ENCODE peak calls at places on chromosomes 4 and X, in eight cellular contexts. One of them, this sample, is unnamed.

GRCh38 chrX:105150557-105150956 is 69.9 kb downstream of the TEX13A start:
- DNase-seq in HFF-Myc: no peak
- DNase-seq in lower lobe of right lung: no peak
- DNase-seq in tibial nerve: no peak
- DNase-seq in spleen: no peak
- DNase-seq in GM23248: no peak
- DNase-seq in right lobe of liver: no peak
- DNase-seq in trophoblast cell: no peak
- DNase-seq in this sample: no peak

GRCh38 chr4:5883916-5884315 is 9.0 kb downstream of the CRMP1 start:
- DNase-seq in HFF-Myc: no peak
- DNase-seq in lower lobe of right lung: no peak
- DNase-seq in tibial nerve: no peak
- DNase-seq in spleen: no peak
- DNase-seq in GM23248: peak; percentile 7
- DNase-seq in right lobe of liver: no peak
- DNase-seq in trophoblast cell: no peak
- DNase-seq in this sample: no peak

GRCh38 chrX:19133784-19134183 is 11.5 kb upstream of the ADGRG2 start:
- DNase-seq in HFF-Myc: no peak
- DNase-seq in lower lobe of right lung: no peak
- DNase-seq in tibial nerve: no peak
- DNase-seq in spleen: no peak
- DNase-seq in GM23248: no peak
- DNase-seq in right lobe of liver: no peak
- DNase-seq in trophoblast cell: no peak
- DNase-seq in this sample: no peak

GRCh38 chrX:154142950-154143745 is 895 bp upstream of the OPN1LW start:
- DNase-seq in HFF-Myc: no peak
- DNase-seq in lower lobe of right lung: no peak
- DNase-seq in tibial nerve: no peak
- DNase-seq in spleen: peak; percentile 63
- DNase-seq in GM23248: no peak
- DNase-seq in right lobe of liver: peak; percentile 24
- DNase-seq in trophoblast cell: no peak
- DNase-seq in this sample: no peak

GRCh38 chr4:7210818-7211217 is 18.5 kb downstream of the SORCS2 start:
- DNase-seq in HFF-Myc: no peak
- DNase-seq in lower lobe of right lung: no peak
- DNase-seq in tibial nerve: no peak
- DNase-seq in spleen: no peak
- DNase-seq in GM23248: peak; percentile 96
- DNase-seq in right lobe of liver: no peak
- DNase-seq in trophoblast cell: peak; percentile 61
- DNase-seq in this sample: peak; percentile 81

GRCh38 chr4:112897548-112897947 is 151.9 kb upstream of the ANK2 start:
- DNase-seq in HFF-Myc: no peak
- DNase-seq in lower lobe of right lung: no peak
- DNase-seq in tibial nerve: no peak
- DNase-seq in spleen: no peak
- DNase-seq in GM23248: no peak
- DNase-seq in right lobe of liver: no peak
- DNase-seq in trophoblast cell: no peak
- DNase-seq in this sample: no peak

GRCh38 chr4:73599182-73599581 is 21.1 kb downstream of the RASSF6 start:
- DNase-seq in HFF-Myc: peak; percentile 60
- DNase-seq in lower lobe of right lung: no peak
- DNase-seq in tibial nerve: no peak
- DNase-seq in spleen: no peak
- DNase-seq in GM23248: peak; percentile 31
- DNase-seq in right lobe of liver: no peak
- DNase-seq in trophoblast cell: peak; percentile 89
- DNase-seq in this sample: peak; percentile 74

GRCh38 chr4:108834787-108835384 is 72.0 kb upstream of the ETNPPL start:
- DNase-seq in HFF-Myc: peak; percentile 27
- DNase-seq in lower lobe of right lung: no peak
- DNase-seq in tibial nerve: no peak
- DNase-seq in spleen: no peak
- DNase-seq in GM23248: peak; percentile 85
- DNase-seq in right lobe of liver: no peak
- DNase-seq in trophoblast cell: peak; percentile 59
- DNase-seq in this sample: peak; percentile 67

GRCh38 chrX:109760241-109760921 is 27.3 kb upstream of the ACSL4 start:
- DNase-seq in HFF-Myc: no peak
- DNase-seq in lower lobe of right lung: no peak
- DNase-seq in tibial nerve: no peak
- DNase-seq in spleen: no peak
- DNase-seq in GM23248: no peak
- DNase-seq in right lobe of liver: no peak
- DNase-seq in trophoblast cell: peak; percentile 20
- DNase-seq in this sample: peak; percentile 5

GRCh38 chrX:41452972-41453371 is 5.8 kb downstream of the NYX start:
- DNase-seq in HFF-Myc: no peak
- DNase-seq in lower lobe of right lung: no peak
- DNase-seq in tibial nerve: no peak
- DNase-seq in spleen: peak; percentile 28
- DNase-seq in GM23248: peak; percentile 47
- DNase-seq in right lobe of liver: no peak
- DNase-seq in trophoblast cell: peak; percentile 86
- DNase-seq in this sample: peak; percentile 70

GRCh38 chr4:185238261-185238681 is 28.9 kb downstream of the SNX25 start:
- DNase-seq in HFF-Myc: no peak
- DNase-seq in lower lobe of right lung: no peak
- DNase-seq in tibial nerve: no peak
- DNase-seq in spleen: no peak
- DNase-seq in GM23248: peak; percentile 88
- DNase-seq in right lobe of liver: no peak
- DNase-seq in trophoblast cell: peak; percentile 76
- DNase-seq in this sample: peak; percentile 70

GRCh38 chr4:6469898-6470501 is 2.4 kb downstream of the PPP2R2C start:
- DNase-seq in HFF-Myc: no peak
- DNase-seq in lower lobe of right lung: no peak
- DNase-seq in tibial nerve: no peak
- DNase-seq in spleen: peak; percentile 44
- DNase-seq in GM23248: no peak
- DNase-seq in right lobe of liver: peak; percentile 26
- DNase-seq in trophoblast cell: no peak
- DNase-seq in this sample: no peak

GRCh38 chr4:166012129-166013078 is 139.4 kb downstream of the TLL1 start:
- DNase-seq in HFF-Myc: no peak
- DNase-seq in lower lobe of right lung: no peak
- DNase-seq in tibial nerve: no peak
- DNase-seq in spleen: no peak
- DNase-seq in GM23248: no peak
- DNase-seq in right lobe of liver: no peak
- DNase-seq in trophoblast cell: no peak
- DNase-seq in this sample: peak; percentile 7

GRCh38 chr4:100114909-100115308 is 75.4 kb downstream of the DDIT4L start:
- DNase-seq in HFF-Myc: no peak
- DNase-seq in lower lobe of right lung: no peak
- DNase-seq in tibial nerve: no peak
- DNase-seq in spleen: no peak
- DNase-seq in GM23248: no peak
- DNase-seq in right lobe of liver: no peak
- DNase-seq in trophoblast cell: no peak
- DNase-seq in this sample: no peak
- H3K4me3 ChIP-seq in HFF-Myc: no peak overlapping the region
- H3K4me3 ChIP-seq in lower lobe of right lung: no peak overlapping the region
- H3K4me3 ChIP-seq in tibial nerve: no peak overlapping the region
- H3K4me3 ChIP-seq in spleen: no peak overlapping the region
- H3K4me3 ChIP-seq in GM23248: no peak overlapping the region
- H3K4me3 ChIP-seq in right lobe of liver: no peak overlapping the region
- H3K4me3 ChIP-seq in trophoblast cell: no peak overlapping the region
- H3K4me3 ChIP-seq in this sample: no peak overlapping the region

DNA sequence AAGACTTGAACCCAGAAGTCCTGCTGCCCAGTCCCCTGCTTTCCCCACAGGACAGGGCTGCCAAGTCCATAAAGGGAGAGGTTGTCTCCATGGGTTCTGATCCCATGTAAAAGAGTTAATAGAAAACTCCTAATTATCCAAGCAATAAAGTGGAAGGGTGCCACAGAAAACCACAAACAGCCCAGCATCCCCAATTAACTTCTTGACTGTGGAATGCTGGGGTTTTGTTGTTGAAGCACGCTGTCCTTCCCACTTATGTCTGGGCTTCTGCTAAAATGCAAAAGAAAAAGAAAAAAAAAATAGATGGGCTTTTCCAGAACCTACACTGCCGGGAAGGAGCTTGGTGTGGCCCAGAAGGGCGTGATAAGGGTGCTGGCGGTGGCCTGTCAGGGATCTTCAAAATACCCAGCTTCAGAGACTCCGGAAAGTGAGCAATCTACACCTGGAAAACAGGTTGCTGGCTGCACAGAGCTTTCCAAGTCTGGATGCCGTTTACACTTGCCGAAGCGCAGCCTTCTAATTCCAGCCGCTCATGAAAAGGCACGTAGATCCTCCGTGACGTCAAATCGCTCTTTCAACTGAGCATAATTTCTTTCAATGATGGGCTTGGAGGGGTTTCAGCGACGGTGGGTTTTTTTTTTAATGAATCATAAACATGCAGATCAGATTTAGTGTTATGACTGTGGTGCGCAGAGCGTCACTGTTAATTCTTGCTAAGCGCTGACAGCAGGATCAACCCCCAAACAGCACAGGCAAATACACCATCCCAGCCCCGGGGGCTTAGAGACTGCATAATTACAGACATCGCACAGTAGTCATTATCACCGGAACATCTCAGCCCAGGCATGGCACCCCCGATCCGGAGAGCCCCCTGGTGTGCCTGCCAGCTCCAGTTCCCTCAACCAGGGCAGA is 197.6 kb downstream of the BCOR start:
- DNase-seq in HFF-Myc: no peak
- DNase-seq in lower lobe of right lung: no peak
- DNase-seq in tibial nerve: no peak
- DNase-seq in spleen: no peak
- DNase-seq in GM23248: no peak
- DNase-seq in right lobe of liver: no peak
- DNase-seq in trophoblast cell: peak; percentile 71
- DNase-seq in this sample: no peak
- H3K4me3 ChIP-seq in HFF-Myc: no peak overlapping the region
- H3K4me3 ChIP-seq in lower lobe of right lung: no peak overlapping the region
- H3K4me3 ChIP-seq in tibial nerve: no peak overlapping the region
- H3K4me3 ChIP-seq in spleen: no peak overlapping the region
- H3K4me3 ChIP-seq in GM23248: no peak overlapping the region
- H3K4me3 ChIP-seq in right lobe of liver: no peak overlapping the region
- H3K4me3 ChIP-seq in trophoblast cell: no peak overlapping the region
- H3K4me3 ChIP-seq in this sample: no peak overlapping the region

GRCh38 chr4:182699825-182700224 is 217.4 kb downstream of the DCTD start:
- DNase-seq in HFF-Myc: no peak
- DNase-seq in lower lobe of right lung: no peak
- DNase-seq in tibial nerve: no peak
- DNase-seq in spleen: no peak
- DNase-seq in GM23248: no peak
- DNase-seq in right lobe of liver: no peak
- DNase-seq in trophoblast cell: no peak
- DNase-seq in this sample: no peak

GRCh38 chr4:182705389-182705788 is 211.8 kb downstream of the DCTD start:
- DNase-seq in HFF-Myc: no peak
- DNase-seq in lower lobe of right lung: no peak
- DNase-seq in tibial nerve: no peak
- DNase-seq in spleen: no peak
- DNase-seq in GM23248: no peak
- DNase-seq in right lobe of liver: no peak
- DNase-seq in trophoblast cell: no peak
- DNase-seq in this sample: no peak

DNA sequence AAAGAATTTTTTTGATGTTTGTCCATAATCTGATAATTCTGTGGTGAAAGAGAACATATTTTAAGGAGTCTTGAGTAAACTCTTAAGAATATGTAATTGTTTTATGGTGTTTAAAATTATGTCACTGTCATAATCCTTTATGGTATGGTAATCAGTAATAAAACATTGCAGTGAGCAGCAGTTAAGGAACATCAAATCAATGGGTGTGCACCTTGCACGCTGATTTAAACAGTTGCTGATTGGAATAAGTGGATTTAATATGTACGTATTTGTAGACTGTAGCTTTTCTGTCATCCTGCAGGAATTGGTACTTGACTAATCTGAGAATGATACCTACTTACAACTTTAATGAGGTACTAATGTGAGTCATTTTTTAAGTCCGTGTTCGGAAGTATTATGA is 212.3 kb downstream of the DCTD start:
- DNase-seq in HFF-Myc: no peak
- DNase-seq in lower lobe of right lung: no peak
- DNase-seq in tibial nerve: no peak
- DNase-seq in spleen: no peak
- DNase-seq in GM23248: no peak
- DNase-seq in right lobe of liver: no peak
- DNase-seq in trophoblast cell: no peak
- DNase-seq in this sample: no peak
- H3K4me3 ChIP-seq in HFF-Myc: no peak overlapping the region
- H3K4me3 ChIP-seq in lower lobe of right lung: no peak overlapping the region
- H3K4me3 ChIP-seq in tibial nerve: no peak overlapping the region
- H3K4me3 ChIP-seq in spleen: no peak overlapping the region
- H3K4me3 ChIP-seq in GM23248: no peak overlapping the region
- H3K4me3 ChIP-seq in right lobe of liver: no peak overlapping the region
- H3K4me3 ChIP-seq in trophoblast cell: no peak overlapping the region
- H3K4me3 ChIP-seq in this sample: no peak overlapping the region

GRCh38 chr4:48015216-48015615 is 1.3 kb downstream of the CNGA1 start:
- DNase-seq in HFF-Myc: no peak
- DNase-seq in lower lobe of right lung: no peak
- DNase-seq in tibial nerve: no peak
- DNase-seq in spleen: no peak
- DNase-seq in GM23248: no peak
- DNase-seq in right lobe of liver: no peak
- DNase-seq in trophoblast cell: peak; percentile 68
- DNase-seq in this sample: no peak
- H3K4me3 ChIP-seq in HFF-Myc: no peak overlapping the region
- H3K4me3 ChIP-seq in lower lobe of right lung: no peak overlapping the region
- H3K4me3 ChIP-seq in tibial nerve: no peak overlapping the region
- H3K4me3 ChIP-seq in spleen: no peak overlapping the region
- H3K4me3 ChIP-seq in GM23248: no peak overlapping the region
- H3K4me3 ChIP-seq in right lobe of liver: peak overlapping the region; percentile 70
- H3K4me3 ChIP-seq in trophoblast cell: no peak overlapping the region
- H3K4me3 ChIP-seq in this sample: no peak overlapping the region

DNA sequence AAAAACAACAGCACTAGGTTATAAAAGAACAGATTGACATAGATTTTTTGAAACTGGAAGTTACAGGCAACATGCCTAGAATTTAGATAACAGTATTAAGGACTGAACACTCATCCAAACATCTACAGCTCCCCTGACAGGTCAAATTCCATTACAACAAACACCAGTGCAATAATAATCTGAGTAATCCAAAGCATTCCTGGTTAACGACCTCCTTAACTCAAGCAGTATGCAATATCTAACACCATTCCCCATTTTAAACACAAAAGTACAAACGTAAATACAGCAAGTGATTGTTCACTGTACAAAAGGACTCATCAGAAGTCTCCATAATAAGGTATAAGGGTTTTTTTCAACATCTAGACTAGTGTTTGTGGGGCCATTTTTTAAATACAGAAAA is 30.5 kb downstream of the TSPAN5 start:
- DNase-seq in HFF-Myc: no peak
- DNase-seq in lower lobe of right lung: no peak
- DNase-seq in tibial nerve: no peak
- DNase-seq in spleen: no peak
- DNase-seq in GM23248: peak; percentile 71
- DNase-seq in right lobe of liver: no peak
- DNase-seq in trophoblast cell: peak; percentile 8
- DNase-seq in this sample: peak; percentile 90
- H3K4me3 ChIP-seq in HFF-Myc: no peak overlapping the region
- H3K4me3 ChIP-seq in lower lobe of right lung: no peak overlapping the region
- H3K4me3 ChIP-seq in tibial nerve: no peak overlapping the region
- H3K4me3 ChIP-seq in spleen: no peak overlapping the region
- H3K4me3 ChIP-seq in GM23248: peak overlapping the region; percentile 19
- H3K4me3 ChIP-seq in right lobe of liver: no peak overlapping the region
- H3K4me3 ChIP-seq in trophoblast cell: no peak overlapping the region
- H3K4me3 ChIP-seq in this sample: no peak overlapping the region